ENCODE peak calls at places on chromosomes 11 and 22, in five cellular contexts. One of them, this sample, is unnamed.

GRCh38 chr22:28810839-28811491 is 10.6 kb upstream of the XBP1 start:
- DNase-seq in CD8-positive, alpha-beta T cell: peak
- DNase-seq in uterus: peak
- DNase-seq in PC-3: no peak
- DNase-seq in SJSA1: no peak
- DNase-seq in this sample: no peak

GRCh38 chr11:86062719-86063118 is 6.2 kb downstream of the PICALM start:
- DNase-seq in CD8-positive, alpha-beta T cell: no peak
- DNase-seq in uterus: no peak
- DNase-seq in PC-3: no peak
- DNase-seq in SJSA1: no peak
- DNase-seq in this sample: no peak

GRCh38 chr22:44399906-44400762 is 87.4 kb upstream of the SHISAL1 start:
- DNase-seq in CD8-positive, alpha-beta T cell: no peak
- DNase-seq in uterus: peak
- DNase-seq in PC-3: no peak
- DNase-seq in SJSA1: peak
- DNase-seq in this sample: no peak

GRCh38 chr11:22491826-22492225 is 133.8 kb downstream of the FANCF start:
- DNase-seq in CD8-positive, alpha-beta T cell: no peak
- DNase-seq in uterus: no peak
- DNase-seq in PC-3: no peak
- DNase-seq in SJSA1: no peak
- DNase-seq in this sample: no peak

GRCh38 chr11:46335858-46336600 is 11.2 kb upstream of the DGKZ start:
- DNase-seq in CD8-positive, alpha-beta T cell: no peak
- DNase-seq in uterus: no peak
- DNase-seq in PC-3: peak
- DNase-seq in SJSA1: no peak
- DNase-seq in this sample: no peak

GRCh38 chr22:50595189-50595588 is 5.4 kb upstream of the MAPK8IP2 start:
- DNase-seq in CD8-positive, alpha-beta T cell: no peak
- DNase-seq in uterus: no peak
- DNase-seq in PC-3: no peak
- DNase-seq in SJSA1: no peak
- DNase-seq in this sample: no peak

GRCh38 chr11:75342966-75343870 is 8.2 kb downstream of the ARRB1 start:
- DNase-seq in CD8-positive, alpha-beta T cell: no peak
- DNase-seq in uterus: no peak
- DNase-seq in PC-3: peak
- DNase-seq in SJSA1: no peak
- DNase-seq in this sample: no peak

GRCh38 chr22:50506611-50507420 is 686 bp downstream of the LMF2 start:
- DNase-seq in CD8-positive, alpha-beta T cell: no peak
- DNase-seq in uterus: no peak
- DNase-seq in PC-3: no peak
- DNase-seq in SJSA1: peak
- DNase-seq in this sample: no peak

GRCh38 chr22:18109410-18110193 is 1.0 kb upstream of the TUBA8 start:
- DNase-seq in CD8-positive, alpha-beta T cell: no peak
- DNase-seq in uterus: no peak
- DNase-seq in PC-3: no peak
- DNase-seq in SJSA1: no peak
- DNase-seq in this sample: no peak

GRCh38 chr11:88363566-88364169 is 26.1 kb upstream of the CTSC start:
- DNase-seq in CD8-positive, alpha-beta T cell: no peak
- DNase-seq in uterus: no peak
- DNase-seq in PC-3: peak
- DNase-seq in SJSA1: no peak
- DNase-seq in this sample: no peak

GRCh38 chr11:29019960-29020683 is 911.9 kb downstream of the METTL15 start:
- DNase-seq in CD8-positive, alpha-beta T cell: no peak
- DNase-seq in uterus: no peak
- DNase-seq in PC-3: peak
- DNase-seq in SJSA1: no peak
- DNase-seq in this sample: no peak

GRCh38 chr22:42560781-42561180 is 7.0 kb downstream of the SERHL2 start:
- DNase-seq in CD8-positive, alpha-beta T cell: no peak
- DNase-seq in uterus: no peak
- DNase-seq in PC-3: no peak
- DNase-seq in SJSA1: no peak
- DNase-seq in this sample: no peak

GRCh38 chr11:120205596-120206161 is 5.2 kb upstream of the OAF start:
- DNase-seq in CD8-positive, alpha-beta T cell: no peak
- DNase-seq in uterus: no peak
- DNase-seq in PC-3: peak
- DNase-seq in SJSA1: no peak
- DNase-seq in this sample: no peak

GRCh38 chr11:19347911-19348310 is 107.2 kb upstream of the E2F8 start:
- DNase-seq in CD8-positive, alpha-beta T cell: no peak
- DNase-seq in uterus: no peak
- DNase-seq in PC-3: no peak
- DNase-seq in SJSA1: no peak
- DNase-seq in this sample: no peak

GRCh38 chr11:70851907-70852306 is 400.5 kb downstream of the SHANK2 start:
- DNase-seq in CD8-positive, alpha-beta T cell: no peak
- DNase-seq in uterus: no peak
- DNase-seq in PC-3: no peak
- DNase-seq in SJSA1: no peak
- DNase-seq in this sample: no peak

GRCh38 chr11:33761471-33761870 is 12.8 kb downstream of the FBXO3 start:
- DNase-seq in CD8-positive, alpha-beta T cell: no peak
- DNase-seq in uterus: no peak
- DNase-seq in PC-3: no peak
- DNase-seq in SJSA1: no peak
- DNase-seq in this sample: no peak

GRCh38 chr11:103648670-103649400 is 387.6 kb upstream of the DDI1 start:
- DNase-seq in CD8-positive, alpha-beta T cell: no peak
- DNase-seq in uterus: no peak
- DNase-seq in PC-3: no peak
- DNase-seq in SJSA1: no peak
- DNase-seq in this sample: no peak

GRCh38 chr11:61281581-61282250 is 13.4 kb downstream of the VWCE start:
- DNase-seq in CD8-positive, alpha-beta T cell: no peak
- DNase-seq in uterus: peak
- DNase-seq in PC-3: no peak
- DNase-seq in SJSA1: no peak
- DNase-seq in this sample: no peak

GRCh38 chr11:3056296-3057068 is 741 bp downstream of the CARS1 start:
- DNase-seq in CD8-positive, alpha-beta T cell: no peak
- DNase-seq in uterus: no peak
- DNase-seq in PC-3: peak
- DNase-seq in SJSA1: no peak
- DNase-seq in this sample: no peak

GRCh38 chr11:20367313-20367948 is 3.9 kb downstream of the HTATIP2 start:
- DNase-seq in CD8-positive, alpha-beta T cell: peak
- DNase-seq in uterus: peak
- DNase-seq in PC-3: peak
- DNase-seq in SJSA1: peak
- DNase-seq in this sample: no peak

GRCh38 chr11:36628765-36629199 is 30.7 kb upstream of the RAG2 start:
- DNase-seq in CD8-positive, alpha-beta T cell: no peak
- DNase-seq in uterus: no peak
- DNase-seq in PC-3: no peak
- DNase-seq in SJSA1: no peak
- DNase-seq in this sample: no peak

GRCh38 chr11:79414644-79415317 is 26.0 kb downstream of the TENM4 start:
- DNase-seq in CD8-positive, alpha-beta T cell: no peak
- DNase-seq in uterus: no peak
- DNase-seq in PC-3: peak
- DNase-seq in SJSA1: no peak
- DNase-seq in this sample: no peak
- H3K4me3 ChIP-seq in CD8-positive, alpha-beta T cell: no peak
- H3K4me3 ChIP-seq in uterus: no peak
- H3K4me3 ChIP-seq in PC-3: no peak
- H3K4me3 ChIP-seq in SJSA1: no peak
- H3K4me3 ChIP-seq in this sample: no peak

GRCh38 chr22:37483594-37484114 is 2.5 kb downstream of the MFNG start:
- DNase-seq in CD8-positive, alpha-beta T cell: no peak
- DNase-seq in uterus: no peak
- DNase-seq in PC-3: no peak
- DNase-seq in SJSA1: no peak
- DNase-seq in this sample: no peak

GRCh38 chr22:37485006-37485713 is 1.0 kb downstream of the MFNG start:
- DNase-seq in CD8-positive, alpha-beta T cell: peak
- DNase-seq in uterus: no peak
- DNase-seq in PC-3: no peak
- DNase-seq in SJSA1: no peak
- DNase-seq in this sample: no peak

GRCh38 chr22:37485714-37486223 is 415 bp downstream of the MFNG start:
- DNase-seq in CD8-positive, alpha-beta T cell: no peak
- DNase-seq in uterus: no peak
- DNase-seq in PC-3: no peak
- DNase-seq in SJSA1: no peak
- DNase-seq in this sample: no peak

GRCh38 chr22:37483050-37483449 is 3.1 kb downstream of the MFNG start:
- DNase-seq in CD8-positive, alpha-beta T cell: no peak
- DNase-seq in uterus: no peak
- DNase-seq in PC-3: no peak
- DNase-seq in SJSA1: no peak
- DNase-seq in this sample: no peak

GRCh38 chr22:37484115-37485005 is 1.8 kb downstream of the MFNG start:
- DNase-seq in CD8-positive, alpha-beta T cell: peak
- DNase-seq in uterus: peak
- DNase-seq in PC-3: no peak
- DNase-seq in SJSA1: no peak
- DNase-seq in this sample: peak
- H3K4me3 ChIP-seq in CD8-positive, alpha-beta T cell: peak
- H3K4me3 ChIP-seq in uterus: no peak
- H3K4me3 ChIP-seq in PC-3: no peak
- H3K4me3 ChIP-seq in SJSA1: no peak
- H3K4me3 ChIP-seq in this sample: peak

GRCh38 chr11:67301313-67301921 is 1.9 kb upstream of the SSH3 start:
- DNase-seq in CD8-positive, alpha-beta T cell: no peak
- DNase-seq in uterus: no peak
- DNase-seq in PC-3: no peak
- DNase-seq in SJSA1: no peak
- DNase-seq in this sample: no peak
- H3K4me3 ChIP-seq in CD8-positive, alpha-beta T cell: no peak
- H3K4me3 ChIP-seq in uterus: no peak
- H3K4me3 ChIP-seq in PC-3: no peak
- H3K4me3 ChIP-seq in SJSA1: no peak
- H3K4me3 ChIP-seq in this sample: no peak

GRCh38 chr11:48109046-48109666 is 107.5 kb upstream of the OR4B1 start:
- DNase-seq in CD8-positive, alpha-beta T cell: no peak
- DNase-seq in uterus: no peak
- DNase-seq in PC-3: peak
- DNase-seq in SJSA1: peak
- DNase-seq in this sample: no peak
- H3K4me3 ChIP-seq in CD8-positive, alpha-beta T cell: peak
- H3K4me3 ChIP-seq in uterus: no peak
- H3K4me3 ChIP-seq in PC-3: peak
- H3K4me3 ChIP-seq in SJSA1: no peak
- H3K4me3 ChIP-seq in this sample: peak

DNA sequence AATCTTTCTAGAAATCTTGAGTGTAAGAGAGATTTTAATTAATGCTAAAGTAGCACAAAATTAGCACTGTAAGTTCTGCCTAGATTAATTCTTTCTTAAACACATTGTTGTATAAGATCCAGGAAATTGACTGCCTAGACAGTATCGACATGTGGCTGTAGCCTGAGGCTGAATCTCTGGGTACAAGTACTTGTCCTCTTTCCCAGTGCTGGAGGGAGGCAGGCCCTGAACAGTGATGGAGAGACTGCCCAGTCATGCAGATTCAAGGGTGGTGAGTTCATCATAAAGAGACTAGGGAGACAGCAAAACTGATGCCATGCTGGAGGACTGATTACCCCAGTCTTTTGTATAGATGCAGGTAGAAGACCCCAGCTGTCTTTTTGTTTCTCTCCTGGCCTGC is 167.6 kb upstream of the POU2AF2 start:
- DNase-seq in CD8-positive, alpha-beta T cell: no peak
- DNase-seq in uterus: no peak
- DNase-seq in PC-3: no peak
- DNase-seq in SJSA1: no peak
- DNase-seq in this sample: no peak
- H3K4me3 ChIP-seq in CD8-positive, alpha-beta T cell: no peak
- H3K4me3 ChIP-seq in uterus: no peak
- H3K4me3 ChIP-seq in PC-3: no peak
- H3K4me3 ChIP-seq in SJSA1: no peak
- H3K4me3 ChIP-seq in this sample: no peak